ENCODE peak calls at places on chromosomes 13 and 19, in five cellular contexts. U is spleen, X is endothelial cell of umbilical vein, J is suprapubic skin, R is stomach. F is an unnamed sample.

GRCh38 chr19:33950141-33950805 is 153.6 kb downstream of the KCTD15 start:
- DNase-seq in U (no peak), X (no peak), J (no peak), R (no peak), F (no peak)

GRCh38 chr13:94617389-94618000 is 15.8 kb downstream of the GPR180 start:
- DNase-seq in U (no peak), X (peak; percentile 46), J (no peak), R (no peak), F (no peak)

GRCh38 chr19:45496349-45496953 is 396 bp downstream of the RTN2 start:
- DNase-seq in U (peak; percentile 91), X (peak; percentile 29), J (no peak), R (no peak), F (no peak)

GRCh38 chr19:29675650-29676186 is 10.5 kb downstream of the PLEKHF1 start:
- DNase-seq in U (peak; percentile 70), X (no peak), J (no peak), R (no peak), F (no peak)

GRCh38 chr13:27926644-27927434 is 7.0 kb downstream of the PDX1 start:
- DNase-seq in U (no peak), X (no peak), J (no peak), R (no peak), F (no peak)

GRCh38 chr19:16419671-16420394 is 51.9 kb downstream of the EPS15L1 start:
- DNase-seq in U (no peak), X (peak; percentile 23), J (no peak), R (no peak), F (no peak)

GRCh38 chr13:73018336-73018735 is 40.5 kb upstream of the KLF5 start:
- DNase-seq in U (no peak), X (no peak), J (no peak), R (no peak), F (no peak)

GRCh38 chr13:36859259-36859658 is 40.2 kb downstream of the RFXAP start:
- DNase-seq in U (no peak), X (no peak), J (no peak), R (no peak), F (no peak)

GRCh38 chr19:49596954-49597702 is 6.1 kb downstream of the PRR12 start:
- DNase-seq in U (no peak), X (no peak), J (no peak), R (no peak), F (no peak)

GRCh38 chr19:44587863-44588752 is 25.3 kb upstream of the IGSF23 start:
- DNase-seq in U (no peak), X (peak; percentile 77), J (no peak), R (no peak), F (no peak)

GRCh38 chr13:28094311-28094710 is 6.1 kb downstream of the FLT3 start:
- DNase-seq in U (no peak), X (no peak), J (no peak), R (no peak), F (no peak)

GRCh38 chr19:48244289-48244688 is 11.4 kb downstream of the CARD8 start:
- DNase-seq in U (no peak), X (peak; percentile 82), J (no peak), R (no peak), F (no peak)

GRCh38 chr19:44807652-44808462 is 1.0 kb upstream of the BCAM start:
- DNase-seq in U (no peak), X (peak; percentile 60), J (no peak), R (peak; percentile 59), F (peak; percentile 77)

GRCh38 chr13:23558675-23559536 is 11.3 kb upstream of the TNFRSF19 start:
- DNase-seq in U (no peak), X (peak; percentile 69), J (no peak), R (peak; percentile 38), F (no peak)

GRCh38 chr19:4596033-4596904 is 36.8 kb upstream of the SEMA6B start:
- DNase-seq in U (peak; percentile 78), X (no peak), J (no peak), R (no peak), F (no peak)

GRCh38 chr13:109144693-109145437 is 515.5 kb downstream of the MYO16 start:
- DNase-seq in U (no peak), X (no peak), J (no peak), R (no peak), F (no peak)

GRCh38 chr13:63774133-63774532 is 2358.5 kb upstream of the PCDH20 start:
- DNase-seq in U (no peak), X (no peak), J (no peak), R (no peak), F (no peak)

GRCh38 chr13:67351915-67352314 is 121.8 kb upstream of the PCDH9 start:
- DNase-seq in U (no peak), X (no peak), J (no peak), R (no peak), F (no peak)

GRCh38 chr13:54016548-54016947 is 987.9 kb downstream of the OLFM4 start:
- DNase-seq in U (no peak), X (no peak), J (no peak), R (no peak), F (no peak)

GRCh38 chr13:46603165-46603603 is 50.2 kb downstream of the LRCH1 start:
- DNase-seq in U (no peak), X (peak; percentile 23), J (no peak), R (no peak), F (no peak)

GRCh38 chr13:45781553-45782326 is 69.8 kb downstream of the SIAH3 start:
- DNase-seq in U (no peak), X (no peak), J (no peak), R (peak; percentile 79), F (no peak)

GRCh38 chr13:49240017-49240416 is 7.7 kb upstream of the CDADC1 start:
- DNase-seq in U (no peak), X (peak; percentile 41), J (no peak), R (no peak), F (no peak)

GRCh38 chr13:79779761-79780160 is 298.8 kb downstream of the NDFIP2 start:
- DNase-seq in U (no peak), X (no peak), J (no peak), R (no peak), F (no peak)

GRCh38 chr19:31838163-31838798 is 489.0 kb upstream of the TSHZ3 start:
- DNase-seq in U (no peak), X (no peak), J (no peak), R (no peak), F (no peak)

GRCh38 chr13:83935566-83935965 is 53.3 kb upstream of the SLITRK1 start:
- DNase-seq in U (no peak), X (no peak), J (no peak), R (no peak), F (no peak)

GRCh38 chr13:30224732-30225131 is 82.6 kb downstream of the KATNAL1 start:
- DNase-seq in U (no peak), X (peak; percentile 10), J (no peak), R (no peak), F (no peak)

GRCh38 chr13:95643471-95643813 is 1.1 kb downstream of the DZIP1 start:
- DNase-seq in U (no peak), X (no peak), J (no peak), R (no peak), F (no peak)

GRCh38 chr13:95535243-95535642 is 17.3 kb upstream of the CLDN10 start:
- DNase-seq in U (no peak), X (peak; percentile 94), J (no peak), R (no peak), F (no peak)

GRCh38 chr13:114089751-114090400 is 42.5 kb downstream of the RASA3 start:
- DNase-seq in U (no peak), X (no peak), J (peak; percentile 49), R (no peak), F (no peak)

GRCh38 chr13:87680298-87680697 is 9.1 kb downstream of the SLITRK5 start:
- DNase-seq in U (no peak), X (no peak), J (no peak), R (no peak), F (no peak)

GRCh38 chr19:48477067-48477685 is 8.0 kb downstream of the CYTH2 start:
- DNase-seq in U (no peak), X (no peak), J (no peak), R (no peak), F (no peak)

DNA sequence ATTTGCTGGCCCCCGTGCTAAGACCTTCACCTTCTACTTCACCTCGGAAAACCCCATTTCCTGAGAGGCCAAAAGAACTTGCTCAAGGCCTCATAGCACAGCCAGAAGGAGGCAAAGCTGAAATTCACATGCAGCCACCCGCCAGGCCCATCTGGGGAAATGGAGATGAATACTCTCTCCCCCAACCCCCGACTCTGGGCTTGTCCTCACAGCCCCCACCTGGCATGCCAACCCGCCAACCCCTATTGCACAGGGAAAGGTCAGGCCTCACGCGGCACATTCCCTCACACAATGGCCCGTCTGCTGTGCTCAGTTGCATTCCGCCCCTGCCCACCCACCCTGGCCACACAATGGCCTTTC is 3.2 kb downstream of the PRX start:
- DNase-seq in U (no peak), X (no peak), J (no peak), R (no peak), F (no peak)
- H3K4me1 ChIP-seq in U (peaks cover 26% of the 10 kb centered on the region), X (no peaks in the 10 kb centered on the region), J (peaks cover 27% of the 10 kb centered on the region), R (no peaks in the 10 kb centered on the region), F (peaks cover 6% of the 10 kb centered on the region)

DNA sequence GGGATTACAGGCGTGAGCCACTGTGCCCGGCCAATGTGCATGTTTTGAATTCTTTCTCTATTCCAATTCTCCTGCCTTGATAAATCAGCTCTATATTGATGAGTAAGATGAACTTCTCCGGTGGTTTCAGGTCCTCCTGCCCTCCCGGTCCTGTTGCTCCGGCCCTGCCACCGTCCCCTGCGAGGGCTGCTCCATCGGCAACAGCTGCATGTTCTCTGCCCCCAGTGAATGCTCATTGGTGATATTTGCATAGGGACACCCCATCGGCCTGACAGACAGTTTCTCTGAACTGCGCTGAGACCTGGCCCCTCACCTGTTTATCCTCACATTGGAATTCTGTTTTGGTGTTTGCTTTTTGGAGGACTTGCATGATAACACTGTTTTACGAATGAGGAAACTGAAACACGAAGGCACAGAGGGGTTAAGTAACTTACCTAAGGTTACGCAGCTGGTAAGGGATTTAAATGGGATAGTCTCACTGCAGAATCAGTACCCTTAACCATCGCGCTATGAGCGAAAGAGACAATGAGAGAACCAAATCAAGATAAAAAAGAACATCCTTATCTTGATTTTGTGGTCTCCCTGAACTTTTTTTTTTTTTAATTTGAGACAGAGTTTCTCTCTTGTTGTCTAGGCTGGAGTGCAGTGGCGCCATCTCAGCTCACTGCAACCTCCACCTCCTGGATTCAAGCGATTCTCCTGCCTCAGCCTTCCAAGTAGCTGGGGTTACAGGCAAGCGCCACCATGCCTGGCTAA is 32.2 kb downstream of the ZNF557 start:
- DNase-seq in U (no peak), X (no peak), J (no peak), R (no peak), F (no peak)
- TF ChIP-seq POLR2AphosphoS5 in U (no peak), X (no peak), J (no peak), R (no peak), F (no peak)

GRCh38 chr13:32902898-32903297 is 113.3 kb upstream of the KL start:
- DNase-seq in U (no peak), X (no peak), J (peak; percentile 86), R (peak; percentile 44), F (no peak)
- H3K27ac ChIP-seq in U (no peak overlapping the region), X (no peak overlapping the region), J (peak overlapping the region; percentile 69), R (peak overlapping the region; percentile 68), F (no peak overlapping the region)

GRCh38 chr13:99956473-99957349 is 14.9 kb downstream of the ZIC5 start:
- DNase-seq in U (no peak), X (no peak), J (peak; percentile 73), R (no peak), F (no peak)

GRCh38 chr13:99958402-99959126 is 13.0 kb downstream of the ZIC5 start:
- DNase-seq in U (no peak), X (no peak), J (no peak), R (peak; percentile 16), F (no peak)

GRCh38 chr13:99960663-99961440 is 10.7 kb downstream of the ZIC5 start:
- DNase-seq in U (no peak), X (no peak), J (no peak), R (peak; percentile 11), F (no peak)

GRCh38 chr13:99959538-99960230 is 11.9 kb downstream of the ZIC5 start:
- DNase-seq in U (no peak), X (no peak), J (no peak), R (peak; percentile 24), F (no peak)

GRCh38 chr13:99959127-99959529 is 12.4 kb downstream of the ZIC5 start:
- DNase-seq in U (no peak), X (no peak), J (no peak), R (peak; percentile 11), F (no peak)
- H3K4me1 ChIP-seq in U (peaks cover 37% of the 10 kb centered on the region), X (peaks cover 7% of the 10 kb centered on the region), J (peaks cover 43% of the 10 kb centered on the region), R (peaks cover 28% of the 10 kb centered on the region), F (peaks cover 20% of the 10 kb centered on the region)

F was measured in breast epithelium.